ENCODE peak calls at places on chromosomes 5 and 9, in ten cellular contexts. Z, O, T, V, B, U, G, E, Y and W are unnamed samples.
A peak's percentile ranks its signal among the peaks of the same experiment; 100 is the strongest.

GRCh38 chr5:159227452-159227851 is 18.1 kb upstream of the RNF145 start:
- DNase-seq in Z (no peak), O (no peak), T (no peak), V (no peak), B (no peak), U (no peak), G (no peak), E (no peak), Y (no peak), W (no peak)

GRCh38 chr9:4334439-4334838 is 34.6 kb upstream of the GLIS3 start:
- DNase-seq in Z (peak; percentile 67), O (no peak), T (no peak), V (no peak), B (peak; percentile 30), U (no peak), G (no peak), E (peak; percentile 61), Y (no peak), W (peak; percentile 96)

GRCh38 chr5:53601570-53601969 is 41.1 kb downstream of the NDUFS4 start:
- DNase-seq in Z (no peak), O (no peak), T (no peak), V (peak; percentile 87), B (no peak), U (no peak), G (no peak), E (no peak), Y (no peak), W (no peak)

GRCh38 chr5:79297661-79298060 is 61.7 kb downstream of the JMY start:
- DNase-seq in Z (no peak), O (no peak), T (no peak), V (peak; percentile 47), B (no peak), U (no peak), G (no peak), E (no peak), Y (no peak), W (peak; percentile 2)

GRCh38 chr5:119420173-119420572 is 32.1 kb upstream of the HSD17B4 start:
- DNase-seq in Z (peak; percentile 54), O (no peak), T (no peak), V (no peak), B (no peak), U (no peak), G (no peak), E (no peak), Y (no peak), W (peak; percentile 54)

GRCh38 chr9:13110766-13111400 is 168.6 kb downstream of the MPDZ start:
- DNase-seq in Z (peak; percentile 51), O (no peak), T (no peak), V (peak; percentile 57), B (no peak), U (no peak), G (no peak), E (peak; percentile 60), Y (no peak), W (no peak)

GRCh38 chr5:5699062-5699461 is 276.6 kb downstream of the ICE1 start:
- DNase-seq in Z (no peak), O (peak; percentile 27), T (no peak), V (no peak), B (peak; percentile 66), U (peak; percentile 12), G (no peak), E (no peak), Y (no peak), W (peak; percentile 27)

GRCh38 chr5:115543931-115544370 is 624 bp downstream of the FEM1C start:
- DNase-seq in Z (peak; percentile 71), O (no peak), T (peak; percentile 42), V (peak; percentile 67), B (peak; percentile 16), U (peak; percentile 68), G (peak; percentile 43), E (peak; percentile 49), Y (peak; percentile 39), W (peak; percentile 64)

GRCh38 chr9:100084734-100085133 is 14.1 kb downstream of the ERP44 start:
- DNase-seq in Z (no peak), O (no peak), T (no peak), V (no peak), B (no peak), U (no peak), G (no peak), E (no peak), Y (no peak), W (no peak)

GRCh38 chr5:139783436-139783955 is 12.1 kb upstream of the PSD2 start:
- DNase-seq in Z (no peak), O (no peak), T (no peak), V (no peak), B (no peak), U (no peak), G (no peak), E (no peak), Y (no peak), W (no peak)

GRCh38 chr9:120890415-120891254 is 13.6 kb upstream of the PHF19 start:
- DNase-seq in Z (peak; percentile 60), O (no peak), T (no peak), V (no peak), B (no peak), U (peak; percentile 64), G (no peak), E (peak; percentile 44), Y (no peak), W (no peak)

GRCh38 chr5:139636975-139637408 is 11.2 kb upstream of the CXXC5 start:
- DNase-seq in Z (no peak), O (no peak), T (no peak), V (no peak), B (no peak), U (peak; percentile 60), G (no peak), E (no peak), Y (peak; percentile 41), W (no peak)

GRCh38 chr5:58787982-58788381 is 205.1 kb downstream of the RAB3C start:
- DNase-seq in Z (no peak), O (peak; percentile 3), T (no peak), V (no peak), B (no peak), U (no peak), G (no peak), E (no peak), Y (no peak), W (no peak)

GRCh38 chr9:38066907-38067610 is 2.0 kb downstream of the SHB start:
- DNase-seq in Z (peak; percentile 85), O (peak; percentile 61), T (no peak), V (peak; percentile 48), B (peak; percentile 28), U (peak; percentile 44), G (no peak), E (peak; percentile 73), Y (no peak), W (peak; percentile 51)

GRCh38 chr5:87020099-87020934 is 247.4 kb upstream of the RASA1 start:
- DNase-seq in Z (peak; percentile 55), O (no peak), T (no peak), V (peak; percentile 9), B (no peak), U (peak; percentile 30), G (no peak), E (peak; percentile 31), Y (peak; percentile 7), W (peak; percentile 50)

GRCh38 chr5:127685662-127686061 is 17.5 kb upstream of the CCDC192 start:
- DNase-seq in Z (no peak), O (no peak), T (no peak), V (peak; percentile 54), B (no peak), U (no peak), G (no peak), E (no peak), Y (no peak), W (no peak)

GRCh38 chr5:179235416-179236400 is 109.6 kb downstream of the ADAMTS2 start:
- DNase-seq in Z (peak; percentile 20), O (no peak), T (no peak), V (no peak), B (peak; percentile 4), U (no peak), G (no peak), E (no peak), Y (no peak), W (no peak)

GRCh38 chr5:161547573-161548471 is 1.3 kb upstream of the GABRB2 start:
- DNase-seq in Z (no peak), O (peak; percentile 69), T (no peak), V (no peak), B (peak; percentile 17), U (no peak), G (no peak), E (peak; percentile 15), Y (no peak), W (peak; percentile 45)

GRCh38 chr5:139752506-139753350 is 42.9 kb upstream of the PSD2 start:
- DNase-seq in Z (no peak), O (no peak), T (no peak), V (peak; percentile 36), B (no peak), U (peak; percentile 25), G (no peak), E (no peak), Y (no peak), W (no peak)

GRCh38 chr9:134629061-134629585 is 12.5 kb upstream of the COL5A1 start:
- DNase-seq in Z (no peak), O (peak; percentile 41), T (no peak), V (no peak), B (peak; percentile 7), U (no peak), G (no peak), E (peak; percentile 15), Y (no peak), W (no peak)

GRCh38 chr9:97873877-97874276 is 20.9 kb downstream of the FOXE1 start:
- DNase-seq in Z (no peak), O (no peak), T (no peak), V (peak; percentile 27), B (no peak), U (no peak), G (no peak), E (no peak), Y (no peak), W (no peak)